ENCODE peak calls at places on chromosomes 11 and 22, in eight cellular contexts. O is keratinocyte; U is heart left ventricle; R is HCT116; J is brain microvascular endothelial cell; S is cardiac muscle cell; A is fibroblast of lung; K is CD4-positive, CD25-positive, alpha-beta regulatory T cell. W is an unnamed sample.

GRCh38 chr11:112345708-112346107 is 85.0 kb upstream of the PLET1 start:
- DNase-seq in S (peak), U (no peak), A (no peak), K (no peak), O (no peak), J (no peak), R (no peak), W (no peak)

GRCh38 chr11:43920598-43921419 is 21.6 kb upstream of the C11orf96 start:
- DNase-seq in R (peak), U (peak), A (peak), O (peak), S (no peak), J (peak), K (no peak), W (peak)

GRCh38 chr11:13040969-13041561 is 31.9 kb downstream of the RASSF10 start:
- DNase-seq in S (no peak), A (no peak), K (no peak), R (no peak), U (no peak), J (no peak), O (no peak), W (no peak)

GRCh38 chr11:69904331-69905201 is 85.3 kb upstream of the FGF3 start:
- DNase-seq in A (no peak), R (no peak), S (no peak), K (no peak), J (no peak), O (no peak), U (peak), W (no peak)

GRCh38 chr11:110219011-110219785 is 77.2 kb downstream of the RDX start:
- DNase-seq in A (no peak), K (no peak), S (no peak), R (no peak), O (no peak), J (no peak), U (no peak), W (no peak)

GRCh38 chr11:72821221-72821919 is 7.2 kb downstream of the ATG16L2 start:
- DNase-seq in S (no peak), O (no peak), A (no peak), K (no peak), U (no peak), R (no peak), J (no peak), W (no peak)

GRCh38 chr11:118612378-118612777 is 5.0 kb downstream of the PHLDB1 start:
- DNase-seq in A (no peak), O (no peak), U (peak), K (no peak), R (no peak), S (no peak), J (no peak), W (no peak)

GRCh38 chr22:28188480-28188879 is 269.4 kb upstream of the PITPNB start:
- DNase-seq in K (no peak), S (no peak), J (no peak), O (no peak), R (no peak), U (no peak), A (no peak), W (no peak)

GRCh38 chr11:31921066-31921465 is 109.9 kb upstream of the PAX6 start:
- DNase-seq in J (no peak), U (no peak), O (no peak), A (no peak), S (no peak), R (no peak), K (no peak), W (no peak)

GRCh38 chr22:41619979-41620645 is 731 bp downstream of the DESI1 start:
- DNase-seq in S (peak), J (no peak), A (no peak), R (no peak), O (no peak), K (peak), U (peak), W (no peak)

GRCh38 chr11:95477981-95478380 is 247.0 kb upstream of the SESN3 start:
- DNase-seq in K (no peak), O (no peak), A (no peak), R (no peak), U (no peak), S (no peak), J (no peak), W (no peak)

GRCh38 chr11:1196516-1197391 is 26.1 kb upstream of the MUC5B start:
- DNase-seq in K (no peak), A (no peak), J (no peak), U (no peak), R (no peak), O (no peak), S (no peak), W (no peak)

GRCh38 chr11:12052676-12053605 is 44.5 kb upstream of the DKK3 start:
- DNase-seq in A (no peak), O (no peak), K (no peak), J (no peak), R (no peak), S (no peak), U (no peak), W (no peak)

GRCh38 chr11:85027346-85027745 is 599.8 kb downstream of the DLG2 start:
- DNase-seq in K (no peak), O (no peak), R (no peak), U (no peak), A (no peak), S (no peak), J (no peak), W (no peak)

GRCh38 chr11:31325162-31325561 is 44.4 kb downstream of the DCDC1 start:
- DNase-seq in S (no peak), K (no peak), U (no peak), A (peak), J (peak), O (peak), R (no peak), W (peak)

GRCh38 chr11:65427691-65428577 is 5.3 kb downstream of the NEAT1 start:
- DNase-seq in S (no peak), A (peak), R (peak), K (no peak), U (peak), J (peak), O (no peak), W (no peak)

GRCh38 chr22:44807915-44808690 is 55.7 kb downstream of the ARHGAP8 start:
- DNase-seq in J (no peak), U (no peak), R (no peak), O (no peak), A (no peak), K (no peak), S (peak), W (no peak)

GRCh38 chr11:64001552-64002427 is 15.6 kb downstream of the OTUB1 start:
- DNase-seq in R (no peak), O (no peak), U (no peak), J (no peak), K (no peak), S (no peak), A (no peak), W (no peak)

GRCh38 chr11:66851698-66852465 is 5.0 kb upstream of the LRFN4 start:
- DNase-seq in S (no peak), A (no peak), U (no peak), R (no peak), O (no peak), K (no peak), J (no peak), W (no peak)

GRCh38 chr11:76265771-76266241 is 59.5 kb upstream of the WNT11 start:
- DNase-seq in U (no peak), K (no peak), A (no peak), S (no peak), O (no peak), R (no peak), J (no peak), W (no peak)

DNA sequence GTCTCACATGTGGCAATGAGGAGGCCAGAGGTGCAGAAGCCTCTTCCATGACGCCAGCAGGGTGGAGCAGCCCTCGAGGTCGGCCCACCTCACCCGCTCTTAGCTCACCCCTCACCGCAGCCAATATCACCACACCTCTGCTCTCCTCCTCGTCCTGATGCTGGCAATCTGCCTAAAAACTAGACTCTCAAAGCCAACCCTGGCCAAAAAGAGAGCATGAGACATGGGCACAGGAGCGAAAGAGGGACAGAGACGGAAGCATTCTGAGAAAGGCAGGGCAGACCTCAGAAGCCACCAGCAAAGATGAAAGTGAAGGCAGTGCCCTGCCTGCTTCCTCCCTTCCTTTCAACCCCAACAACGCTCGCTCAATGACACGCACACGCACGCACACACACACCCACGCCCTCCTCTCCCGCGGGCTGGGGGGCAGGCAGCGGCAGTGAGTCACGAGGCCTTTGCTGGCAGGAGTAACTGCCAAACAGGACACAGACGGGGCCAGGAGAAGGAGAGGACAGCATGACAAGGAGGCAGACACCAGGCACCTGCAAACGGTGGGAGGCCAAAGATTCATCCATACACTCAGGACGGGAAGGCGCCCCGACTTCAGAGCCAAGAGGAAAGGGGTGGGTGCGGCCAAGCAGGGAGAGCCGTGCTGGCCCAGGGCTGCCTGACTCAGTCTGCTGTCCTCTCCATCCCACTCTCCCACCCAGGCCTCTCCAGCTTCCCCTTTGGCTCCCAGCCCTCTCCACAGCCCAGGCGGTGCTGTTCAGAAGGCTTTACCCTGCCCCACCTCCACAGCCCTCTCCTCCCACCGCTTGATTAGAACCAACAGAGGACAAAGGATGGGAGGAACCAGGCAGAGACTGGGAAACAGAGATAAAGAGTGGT is 11.4 kb downstream of the IGSF9B start:
- DNase-seq in R (no peak), A (no peak), J (no peak), K (peak), U (peak), O (no peak), S (no peak), W (no peak)
- H3K4me3 ChIP-seq in R (no peak), A (no peak), J (no peak), K (peak), U (peak), O (no peak), S (no peak), W (no peak)

DNA sequence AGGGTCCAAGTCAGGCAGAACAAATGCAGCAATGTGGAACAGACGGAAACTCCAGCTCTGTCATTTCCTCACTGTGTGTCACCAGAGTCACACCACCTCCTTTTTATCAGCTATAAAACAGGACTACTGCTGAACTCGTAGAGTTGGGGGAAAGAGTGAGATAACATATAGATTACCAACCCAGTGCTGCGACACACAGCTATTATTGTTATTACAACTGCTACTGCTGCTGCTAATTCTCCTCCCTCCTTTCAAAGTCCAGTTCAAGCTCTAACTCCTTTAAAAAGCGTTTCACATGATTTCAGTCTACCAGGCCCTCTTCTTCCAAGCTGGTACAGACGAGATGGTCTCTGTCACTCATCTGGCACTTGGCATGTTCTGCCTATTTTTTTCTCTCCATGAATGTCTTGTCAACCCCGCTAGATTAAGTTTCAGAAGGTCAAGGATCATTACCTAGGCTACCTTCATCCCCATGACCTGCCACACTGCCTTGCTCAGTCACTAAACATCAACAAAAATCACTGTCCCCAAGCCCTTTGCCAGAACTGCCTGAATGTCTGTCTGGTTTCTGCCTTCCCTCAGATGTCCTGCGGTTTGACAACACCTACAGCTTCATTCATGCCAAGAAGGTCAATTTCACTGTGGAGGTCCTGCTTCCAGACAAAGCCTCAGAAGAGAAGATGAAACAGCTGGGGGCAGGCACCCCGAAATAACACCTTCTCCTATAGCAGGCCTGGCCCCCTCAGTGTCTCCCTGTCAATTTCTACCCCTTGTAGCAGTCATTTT is 3.7 kb upstream of the MTFP1 start:
- DNase-seq in K (no peak), A (no peak), R (no peak), J (peak), S (no peak), O (no peak), U (no peak), W (no peak)
- H3K4me3 ChIP-seq in K (no peak), A (no peak), R (peak), J (peak), S (peak), O (no peak), U (no peak), W (no peak)

DNA sequence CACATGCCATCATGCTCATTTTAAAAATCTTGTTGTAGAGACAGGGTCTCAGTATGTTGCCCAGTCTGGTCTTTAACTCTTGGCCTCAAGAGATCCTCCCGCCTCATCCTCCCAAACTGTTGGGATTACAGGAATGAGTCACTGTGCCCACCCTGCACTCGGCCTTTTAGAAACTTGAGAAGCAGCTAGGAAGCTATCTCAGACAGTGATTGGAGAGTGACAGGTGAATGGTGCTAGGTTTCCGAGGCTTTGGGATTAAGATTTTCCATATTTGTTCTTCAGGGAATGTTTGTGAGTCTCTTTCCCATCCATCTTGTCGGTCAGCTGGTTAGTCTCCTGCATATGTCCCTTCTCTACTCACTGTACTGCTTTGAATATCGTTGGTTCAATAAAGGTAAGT is 10.5 kb downstream of the EI24 start:
- DNase-seq in O (no peak), R (no peak), K (no peak), J (no peak), A (no peak), S (no peak), U (no peak), W (no peak)
- H3K4me3 ChIP-seq in O (no peak), R (no peak), K (no peak), J (no peak), A (no peak), S (no peak), U (no peak), W (no peak)

DNA sequence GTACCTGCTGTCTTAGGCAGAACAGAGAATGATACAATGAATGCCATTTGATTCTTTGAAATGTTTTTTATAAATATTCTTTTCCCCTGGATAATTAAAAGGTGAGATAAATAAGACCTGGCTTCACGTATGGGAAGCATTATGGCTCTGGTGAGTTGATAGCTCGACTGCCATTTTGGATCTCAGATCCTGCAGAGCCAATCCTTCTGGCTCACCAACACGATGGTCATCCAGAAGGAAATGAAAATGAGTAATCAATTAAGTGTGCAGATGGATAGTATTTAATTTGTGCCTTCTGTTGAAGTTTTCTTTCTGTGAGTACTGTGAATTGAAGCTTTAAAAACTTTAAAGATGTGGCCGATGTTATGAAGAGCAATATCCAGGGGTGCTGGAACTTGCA is 2.7 kb downstream of the TNRC6B start:
- DNase-seq in R (no peak), K (no peak), S (no peak), J (no peak), U (no peak), O (no peak), A (no peak), W (no peak)
- H3K4me3 ChIP-seq in R (no peak), K (peak), S (no peak), J (no peak), U (no peak), O (peak), A (peak), W (no peak)

GRCh38 chr11:62552931-62553838 is 6.6 kb upstream of the AHNAK start:
- DNase-seq in K (peak), S (peak), R (peak), U (peak), O (no peak), A (peak), J (peak), W (peak)

GRCh38 chr11:62552465-62552782 is 5.8 kb upstream of the AHNAK start:
- DNase-seq in A (peak), S (no peak), J (no peak), K (no peak), O (no peak), U (no peak), R (no peak), W (no peak)

GRCh38 chr11:62555464-62556092 is 9.0 kb upstream of the AHNAK start:
- DNase-seq in R (no peak), J (no peak), K (peak), U (no peak), A (peak), O (no peak), S (peak), W (no peak)

GRCh38 chr11:62554377-62554776 is 7.8 kb upstream of the AHNAK start:
- DNase-seq in S (no peak), J (no peak), R (no peak), A (no peak), U (no peak), O (no peak), K (no peak), W (no peak)

DNA sequence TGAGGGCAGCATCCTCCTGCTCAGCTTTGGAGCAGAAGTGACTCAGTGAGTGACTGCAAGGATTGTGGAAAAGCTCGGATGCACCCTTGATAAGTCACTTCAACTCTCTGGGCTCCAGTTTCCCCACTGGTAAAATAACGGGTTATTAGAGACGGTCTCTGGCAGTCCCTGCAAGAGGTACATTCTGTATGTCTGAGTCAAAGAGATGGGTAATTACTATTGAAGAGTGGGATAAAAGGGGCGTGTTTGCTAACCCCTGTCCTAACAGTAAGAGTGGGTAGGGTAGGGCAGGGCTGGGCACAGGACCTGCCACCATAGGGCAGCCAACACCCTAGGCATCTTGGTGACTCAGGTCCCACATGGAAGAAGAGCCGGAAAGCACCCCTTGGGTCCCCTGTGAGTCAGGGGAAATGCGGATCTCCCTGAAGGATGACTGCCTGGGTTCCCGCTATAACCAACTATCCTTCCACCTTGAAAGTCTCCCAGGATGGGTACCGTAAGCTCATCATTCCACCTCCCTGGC is 7.3 kb upstream of the AHNAK start:
- DNase-seq in U (no peak), A (peak), O (peak), S (no peak), R (peak), K (no peak), J (peak), W (no peak)
- H3K4me3 ChIP-seq in U (no peak), A (peak), O (no peak), S (no peak), R (peak), K (peak), J (peak), W (peak)

W was measured in skeletal muscle cell.